ENCODE peak calls at places on chromosomes 11 and 22, in six cellular contexts. T is HCT116, Y is HepG2, L is upper lobe of left lung, A is GM12878, O is K562. E is an unnamed sample.

GRCh38 chr11:16982809-16983208 is 31.4 kb downstream of the PLEKHA7 start:
- ATAC-seq in T (no peak), Y (no peak), L (no peak), A (no peak), O (no peak), E (no peak)

GRCh38 chr11:13316528-13316961 is 39.0 kb downstream of the BMAL1 start:
- ATAC-seq in T (no peak), Y (no peak), L (peak), A (peak), O (no peak), E (peak)

GRCh38 chr11:96704847-96705246 is 315.0 kb downstream of the JRKL start:
- ATAC-seq in T (no peak), Y (no peak), L (no peak), A (no peak), O (no peak), E (no peak)

GRCh38 chr11:102320679-102321078 is 3.4 kb downstream of the BIRC3 start:
- ATAC-seq in T (no peak), Y (no peak), L (no peak), A (peak), O (no peak), E (no peak)

GRCh38 chr11:116707746-116708145 is 65.0 kb downstream of the BUD13 start:
- ATAC-seq in T (peak), Y (no peak), L (no peak), A (no peak), O (no peak), E (no peak)

GRCh38 chr11:112513936-112514716 is 253.5 kb upstream of the PLET1 start:
- ATAC-seq in T (no peak), Y (no peak), L (no peak), A (no peak), O (no peak), E (no peak)

GRCh38 chr11:72522186-72522585 is 87.9 kb upstream of the CLPB start:
- ATAC-seq in T (no peak), Y (no peak), L (no peak), A (no peak), O (no peak), E (no peak)

GRCh38 chr11:47659273-47659672 is 16.9 kb upstream of the MTCH2 start:
- ATAC-seq in T (no peak), Y (no peak), L (no peak), A (no peak), O (no peak), E (no peak)

GRCh38 chr11:25298450-25298849 is 801.6 kb downstream of the LUZP2 start:
- ATAC-seq in T (no peak), Y (no peak), L (no peak), A (no peak), O (no peak), E (no peak)

GRCh38 chr11:86576946-86577624 is 95.3 kb downstream of the ME3 start:
- ATAC-seq in T (no peak), Y (no peak), L (peak), A (no peak), O (no peak), E (no peak)

GRCh38 chr11:35418282-35418846 is 994 bp downstream of the SLC1A2 start:
- ATAC-seq in T (no peak), Y (no peak), L (no peak), A (no peak), O (no peak), E (no peak)

GRCh38 chr22:22025320-22026156 is 43.0 kb upstream of the TOP3B start:
- ATAC-seq in T (no peak), Y (no peak), L (no peak), A (peak), O (peak), E (no peak)

GRCh38 chr11:3170756-3171670 is 5.9 kb upstream of the OSBPL5 start:
- ATAC-seq in T (no peak), Y (no peak), L (no peak), A (no peak), O (no peak), E (no peak)

GRCh38 chr22:42646569-42647525 is 2.3 kb downstream of the CYB5R3 start:
- ATAC-seq in T (no peak), Y (no peak), L (no peak), A (no peak), O (peak), E (no peak)

GRCh38 chr11:33324211-33324985 is 67.2 kb downstream of the HIPK3 start:
- ATAC-seq in T (no peak), Y (no peak), L (peak), A (peak), O (peak), E (no peak)

GRCh38 chr11:20000393-20001134 is 159.7 kb downstream of the DBX1 start:
- ATAC-seq in T (no peak), Y (peak), L (peak), A (no peak), O (peak), E (no peak)

GRCh38 chr11:121132211-121132976 is 31.4 kb downstream of the TECTA start:
- ATAC-seq in T (peak), Y (peak), L (no peak), A (no peak), O (no peak), E (no peak)

GRCh38 chr11:44760917-44761545 is 34.3 kb downstream of the TSPAN18 start:
- ATAC-seq in T (peak), Y (peak), L (peak), A (peak), O (peak), E (peak)

GRCh38 chr11:863389-864117 is 20.9 kb downstream of the TSPAN4 start:
- ATAC-seq in T (no peak), Y (no peak), L (no peak), A (no peak), O (no peak), E (no peak)

GRCh38 chr11:860238-861104 is 17.8 kb downstream of the TSPAN4 start:
- ATAC-seq in T (no peak), Y (no peak), L (no peak), A (no peak), O (no peak), E (no peak)

GRCh38 chr11:862704-863388 is 20.2 kb downstream of the TSPAN4 start:
- ATAC-seq in T (no peak), Y (no peak), L (no peak), A (no peak), O (no peak), E (no peak)

GRCh38 chr11:861105-861479 is 18.4 kb downstream of the TSPAN4 start:
- ATAC-seq in T (no peak), Y (no peak), L (no peak), A (no peak), O (no peak), E (no peak)

DNA sequence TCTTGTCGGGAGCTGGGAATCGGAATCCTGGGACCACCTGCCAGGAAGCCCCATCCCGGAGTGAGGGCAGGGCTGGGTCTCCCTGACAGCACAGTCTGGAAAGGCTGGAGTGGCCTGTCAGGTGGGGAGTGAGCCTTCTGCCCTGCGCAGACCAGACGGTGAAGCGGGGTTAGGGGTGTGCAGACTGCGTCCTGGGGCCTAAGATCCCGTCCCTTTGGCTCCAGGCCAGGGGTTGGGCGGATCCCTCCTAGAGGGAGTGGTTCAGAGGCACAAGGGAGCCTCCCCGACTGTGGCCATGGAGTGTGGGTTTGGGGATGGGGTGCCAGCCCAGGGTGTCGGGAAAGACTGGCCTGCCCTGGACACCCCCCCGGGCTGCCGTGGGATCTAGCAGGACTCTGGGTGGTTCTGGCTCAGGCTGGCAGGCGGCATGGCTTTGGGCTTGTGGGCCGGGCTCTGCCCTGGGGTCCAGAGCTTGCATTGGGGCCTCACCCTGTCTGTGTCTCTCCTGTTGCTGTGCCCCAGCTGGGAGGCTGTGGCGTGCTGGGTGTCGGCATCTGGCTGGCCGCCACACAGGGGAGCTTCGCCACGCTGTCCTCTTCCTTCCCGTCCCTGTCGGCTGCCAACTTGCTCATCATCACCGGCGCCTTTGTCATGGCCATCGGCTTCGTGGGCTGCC is 19.5 kb downstream of the TSPAN4 start:
- ATAC-seq in T (peak), Y (no peak), L (peak), A (no peak), O (peak), E (peak)
- H3K4me3 ChIP-seq in T (no peak), Y (no peak), L (no peak), A (no peak), O (no peak), E (no peak)

GRCh38 chr11:118607401-118608267 is at the start of gene PHLDB1:
- ATAC-seq in T (peak), Y (peak), L (peak), A (peak), O (peak), E (peak)
- TF ChIP-seq POLR2A in T (peak), Y (no peak), L (no peak), A (no peak), O (peak), E (no peak)

GRCh38 chr22:25123677-25124076 is 76.0 kb upstream of the CRYBB3 start:
- ATAC-seq in T (no peak), Y (no peak), L (no peak), A (no peak), O (no peak), E (no peak)

GRCh38 chr22:25119609-25120008 is 80.0 kb upstream of the CRYBB3 start:
- ATAC-seq in T (peak), Y (no peak), L (peak), A (no peak), O (no peak), E (no peak)

GRCh38 chr22:25120761-25121212 is 78.9 kb upstream of the CRYBB3 start:
- ATAC-seq in T (peak), Y (peak), L (no peak), A (peak), O (no peak), E (no peak)

GRCh38 chr22:25122136-25122764 is 77.4 kb upstream of the CRYBB3 start:
- ATAC-seq in T (no peak), Y (no peak), L (no peak), A (no peak), O (no peak), E (no peak)

GRCh38 chr22:25120093-25120561 is 79.5 kb upstream of the CRYBB3 start:
- ATAC-seq in T (peak), Y (peak), L (peak), A (peak), O (no peak), E (peak)
- TF ChIP-seq POLR2AphosphoS5 in T (no peak), Y (no peak), L (no peak), A (no peak), O (no peak), E (no peak)

DNA sequence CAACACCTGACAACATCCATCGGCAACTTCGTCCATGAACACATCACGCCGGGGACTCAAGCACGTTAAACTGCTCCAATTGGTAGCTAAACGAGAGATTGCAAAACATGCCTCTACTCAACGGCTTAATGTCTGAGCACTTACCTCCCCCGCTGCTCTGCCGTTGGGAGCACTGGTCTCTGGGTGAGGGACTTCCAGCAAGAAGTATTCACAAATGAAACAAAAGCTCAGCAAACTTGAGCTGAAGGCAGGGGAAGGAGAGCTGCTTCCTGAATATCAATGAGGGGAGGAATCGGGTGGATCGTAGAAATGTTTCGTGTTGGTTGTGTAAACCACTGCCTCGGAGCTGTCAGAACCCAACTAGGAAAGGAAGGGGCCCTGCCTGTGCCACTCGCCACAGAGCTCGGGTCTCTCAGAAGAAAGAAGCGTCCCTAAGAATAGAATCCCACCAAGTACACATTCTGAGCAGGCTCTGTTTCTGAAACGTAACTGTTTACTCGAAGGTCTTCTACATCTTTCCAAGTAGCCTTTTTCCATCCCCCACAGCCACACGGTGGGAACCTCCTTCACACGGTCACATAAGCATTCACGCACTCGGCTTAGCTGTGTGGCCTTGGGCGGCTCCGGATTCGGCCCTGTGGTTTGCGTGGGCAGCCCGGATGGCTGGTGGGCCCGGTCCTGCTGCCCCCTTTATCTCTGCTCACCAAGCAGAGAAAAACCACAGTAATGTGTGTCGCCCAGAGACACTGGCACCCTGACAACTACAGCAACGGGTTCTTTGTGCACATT is at the start of gene MLC1:
- ATAC-seq in T (no peak), Y (no peak), L (no peak), A (no peak), O (no peak), E (no peak)
- H3K4me3 ChIP-seq in T (no peak), Y (no peak), L (no peak), A (peak), O (peak), E (no peak)

GRCh38 chr11:512895-513595 is 6.0 kb upstream of the RNH1 start:
- ATAC-seq in T (no peak), Y (no peak), L (no peak), A (no peak), O (no peak), E (no peak)

GRCh38 chr11:518463-519202 is 11.6 kb upstream of the RNH1 start:
- ATAC-seq in T (peak), Y (peak), L (peak), A (peak), O (peak), E (peak)

GRCh38 chr11:514606-515005 is 7.6 kb upstream of the RNH1 start:
- ATAC-seq in T (no peak), Y (no peak), L (no peak), A (no peak), O (no peak), E (no peak)

GRCh38 chr11:516400-516799 is 9.4 kb upstream of the RNH1 start:
- ATAC-seq in T (no peak), Y (no peak), L (no peak), A (no peak), O (no peak), E (no peak)

GRCh38 chr11:515131-515530 is 8.1 kb upstream of the RNH1 start:
- ATAC-seq in T (no peak), Y (no peak), L (no peak), A (no peak), O (no peak), E (no peak)
- TF ChIP-seq POLR2A in T (no peak), Y (no peak), L (no peak), A (no peak), O (no peak), E (no peak)

DNA sequence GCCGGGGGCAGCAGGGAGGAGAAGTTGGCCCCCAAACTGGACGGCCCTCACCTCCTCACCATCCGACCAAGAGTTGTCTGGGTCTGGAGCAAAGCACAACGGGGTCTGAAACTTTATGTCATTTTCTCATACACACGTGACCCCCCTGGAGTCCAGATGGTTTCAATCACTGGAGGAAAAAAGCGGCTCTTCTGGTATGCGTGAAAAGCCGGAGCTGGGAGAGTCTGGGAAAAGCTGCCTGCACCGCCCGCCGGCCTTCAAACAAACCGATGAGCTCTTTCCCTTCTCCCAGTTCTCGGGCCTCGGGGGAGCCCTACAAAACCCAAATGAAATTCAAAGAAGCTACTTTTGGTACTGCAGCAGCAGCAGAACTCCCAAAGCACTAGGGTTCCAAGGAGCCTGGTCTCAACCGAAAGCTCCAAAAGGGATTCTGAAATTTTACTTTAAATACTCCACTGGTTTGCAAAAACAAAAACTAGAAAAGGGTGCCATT is 39.7 kb upstream of the AKIP1 start:
- ATAC-seq in T (peak), Y (peak), L (peak), A (no peak), O (no peak), E (peak)
- TF ChIP-seq POLR2AphosphoS5 in T (no peak), Y (no peak), L (peak), A (no peak), O (no peak), E (peak)

DNA sequence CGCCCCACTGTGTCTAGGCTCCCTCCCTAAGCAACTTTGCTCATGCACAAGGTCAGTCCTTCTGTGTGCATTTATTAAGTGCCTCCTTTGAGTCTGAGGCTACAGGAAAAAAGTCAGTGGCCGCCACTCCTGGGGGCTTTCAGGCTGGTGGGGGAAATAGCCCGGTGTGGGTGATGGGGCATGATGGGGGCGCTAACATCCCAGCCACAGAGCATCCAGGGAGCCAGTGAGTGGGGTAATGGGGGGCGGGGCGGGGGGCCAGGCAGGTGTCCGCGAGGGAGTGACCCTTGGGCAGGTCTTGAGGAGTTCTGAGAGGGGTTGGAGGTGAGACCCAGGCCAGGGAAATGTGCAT is 10.0 kb upstream of the EHD1 start:
- ATAC-seq in T (no peak), Y (no peak), L (no peak), A (no peak), O (no peak), E (no peak)
- H3K4me3 ChIP-seq in T (no peak), Y (peak), L (no peak), A (no peak), O (no peak), E (no peak)

GRCh38 chr11:67118059-67118766 is 850 bp upstream of the KDM2A start:
- ATAC-seq in T (peak), Y (peak), L (peak), A (peak), O (no peak), E (no peak)
- TF ChIP-seq POLR2A in T (no peak), Y (no peak), L (no peak), A (peak), O (no peak), E (no peak)